ENCODE peak calls at places on chromosome 2, in nine cellular contexts. J, P, G, D, W, Z, C, I and R are unnamed samples.
A peak's percentile ranks its signal among the peaks of the same experiment; 100 is the strongest.

GRCh38 chr2:4963106-4963505 is 729.1 kb upstream of the SOX11 start:
- DNase-seq in J (no peak), P (no peak), G (no peak), D (no peak), W (no peak), Z (no peak), C (no peak), I (no peak), R (no peak)

GRCh38 chr2:43268066-43268971 is 41.9 kb upstream of the ZFP36L2 start:
- DNase-seq in J (no peak), P (no peak), G (no peak), D (no peak), W (no peak), Z (no peak), C (no peak), I (no peak), R (no peak)

GRCh38 chr2:100865819-100866462 is 46.0 kb downstream of the NPAS2 start:
- DNase-seq in J (peak; percentile 85), P (peak; percentile 84), G (no peak), D (no peak), W (no peak), Z (no peak), C (no peak), I (peak; percentile 74), R (peak; percentile 59)

GRCh38 chr2:1738646-1739302 is 5.5 kb downstream of the PXDN start:
- DNase-seq in J (no peak), P (no peak), G (no peak), D (no peak), W (no peak), Z (no peak), C (peak; percentile 32), I (no peak), R (no peak)

GRCh38 chr2:185787530-185788145 is 49.0 kb downstream of the FSIP2 start:
- DNase-seq in J (peak; percentile 28), P (no peak), G (no peak), D (no peak), W (no peak), Z (no peak), C (no peak), I (peak; percentile 4), R (peak; percentile 13)

GRCh38 chr2:25250331-25251031 is 82.1 kb upstream of the POMC start:
- DNase-seq in J (peak; percentile 54), P (peak; percentile 92), G (no peak), D (peak; percentile 48), W (no peak), Z (peak; percentile 69), C (no peak), I (peak; percentile 41), R (peak; percentile 56)

GRCh38 chr2:231213931-231214642 is 15.7 kb downstream of the ARMC9 start:
- DNase-seq in J (no peak), P (no peak), G (no peak), D (no peak), W (no peak), Z (no peak), C (peak; percentile 25), I (no peak), R (no peak)

GRCh38 chr2:67260348-67261277 is 136.5 kb upstream of the ETAA1 start:
- DNase-seq in J (peak; percentile 99), P (peak; percentile 100), G (peak; percentile 64), D (no peak), W (peak; percentile 7), Z (peak; percentile 100), C (no peak), I (peak; percentile 96), R (peak; percentile 98)

GRCh38 chr2:37820471-37820991 is 104.6 kb upstream of the RMDN2 start:
- DNase-seq in J (no peak), P (no peak), G (no peak), D (no peak), W (no peak), Z (no peak), C (no peak), I (no peak), R (no peak)

GRCh38 chr2:79100301-79100700 is 12.5 kb upstream of the REG1B start:
- DNase-seq in J (no peak), P (no peak), G (no peak), D (no peak), W (no peak), Z (no peak), C (no peak), I (no peak), R (no peak)

GRCh38 chr2:65142515-65142914 is 12.6 kb upstream of the RAB1A start:
- DNase-seq in J (no peak), P (no peak), G (peak; percentile 58), D (no peak), W (no peak), Z (no peak), C (no peak), I (peak; percentile 22), R (peak; percentile 17)

GRCh38 chr2:191846787-191847620 is at the start of gene CAVIN2:
- DNase-seq in J (peak; percentile 85), P (peak; percentile 90), G (peak; percentile 61), D (peak; percentile 7), W (no peak), Z (peak; percentile 82), C (peak; percentile 73), I (peak; percentile 93), R (peak; percentile 91)

GRCh38 chr2:109033171-109033570 is 44.2 kb upstream of the EDAR start:
- DNase-seq in J (no peak), P (no peak), G (no peak), D (no peak), W (no peak), Z (no peak), C (no peak), I (no peak), R (no peak)
- H3K4me3 ChIP-seq in J (no peak overlapping the region), P (no peak overlapping the region), G (no peak overlapping the region), D (no peak overlapping the region), W (no peak overlapping the region), Z (no peak overlapping the region), C (no peak overlapping the region), I (no peak overlapping the region), R (no peak overlapping the region)

GRCh38 chr2:9812945-9813311 is 30.3 kb upstream of the TAF1B start:
- DNase-seq in J (no peak), P (no peak), G (no peak), D (no peak), W (no peak), Z (no peak), C (no peak), I (no peak), R (no peak)

GRCh38 chr2:9815076-9815475 is 28.2 kb upstream of the TAF1B start:
- DNase-seq in J (no peak), P (no peak), G (no peak), D (no peak), W (no peak), Z (no peak), C (no peak), I (no peak), R (no peak)

GRCh38 chr2:9815844-9816279 is 27.4 kb upstream of the TAF1B start:
- DNase-seq in J (no peak), P (no peak), G (peak; percentile 41), D (no peak), W (no peak), Z (no peak), C (no peak), I (no peak), R (no peak)

GRCh38 chr2:9813312-9814128 is 29.8 kb upstream of the TAF1B start:
- DNase-seq in J (peak; percentile 68), P (peak; percentile 51), G (peak; percentile 86), D (peak; percentile 92), W (peak; percentile 88), Z (no peak), C (peak; percentile 84), I (peak; percentile 64), R (peak; percentile 64)

DNA sequence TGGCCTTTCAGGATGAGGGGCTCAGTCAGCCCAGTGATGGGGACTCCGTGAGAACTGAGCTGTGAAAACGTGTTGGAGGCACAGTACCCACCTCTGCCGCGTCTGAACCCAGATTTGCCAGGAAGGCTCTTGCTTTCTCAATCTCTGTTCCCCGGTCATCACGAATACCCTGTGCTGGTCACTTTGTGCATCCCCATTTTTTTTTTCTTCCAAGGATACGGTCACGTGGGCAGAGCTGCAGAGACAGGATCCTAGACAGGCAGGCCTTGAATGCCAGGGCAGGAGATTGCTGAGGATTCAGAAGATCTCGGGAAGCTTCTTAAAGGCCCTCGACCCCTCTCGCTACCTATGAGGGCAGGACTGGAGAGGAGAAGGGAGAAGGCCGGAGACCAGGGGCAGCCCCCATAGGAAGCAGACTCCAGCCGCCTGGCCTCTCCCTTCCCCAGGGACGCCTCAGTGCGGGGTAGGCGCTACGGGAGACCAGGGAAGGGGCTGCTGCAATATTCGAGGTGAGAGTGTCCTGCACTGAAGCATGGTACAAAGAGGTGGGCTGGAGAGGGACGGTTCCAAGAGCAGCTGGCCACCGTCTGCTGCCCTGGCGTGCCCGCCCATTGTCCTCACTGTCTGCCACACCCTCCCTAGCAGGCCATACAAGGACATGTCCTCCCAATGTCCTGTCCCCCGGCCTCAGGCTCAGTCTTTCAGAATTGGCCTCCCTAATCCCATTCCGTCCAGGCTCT is 29.0 kb upstream of the TAF1B start:
- DNase-seq in J (no peak), P (no peak), G (no peak), D (no peak), W (no peak), Z (no peak), C (no peak), I (no peak), R (no peak)
- TF ChIP-seq CTCF in J (no peak), P (no peak), G (no peak), D (no peak), W (no peak), Z (no peak), C (no peak), I (no peak), R (no peak)

DNA sequence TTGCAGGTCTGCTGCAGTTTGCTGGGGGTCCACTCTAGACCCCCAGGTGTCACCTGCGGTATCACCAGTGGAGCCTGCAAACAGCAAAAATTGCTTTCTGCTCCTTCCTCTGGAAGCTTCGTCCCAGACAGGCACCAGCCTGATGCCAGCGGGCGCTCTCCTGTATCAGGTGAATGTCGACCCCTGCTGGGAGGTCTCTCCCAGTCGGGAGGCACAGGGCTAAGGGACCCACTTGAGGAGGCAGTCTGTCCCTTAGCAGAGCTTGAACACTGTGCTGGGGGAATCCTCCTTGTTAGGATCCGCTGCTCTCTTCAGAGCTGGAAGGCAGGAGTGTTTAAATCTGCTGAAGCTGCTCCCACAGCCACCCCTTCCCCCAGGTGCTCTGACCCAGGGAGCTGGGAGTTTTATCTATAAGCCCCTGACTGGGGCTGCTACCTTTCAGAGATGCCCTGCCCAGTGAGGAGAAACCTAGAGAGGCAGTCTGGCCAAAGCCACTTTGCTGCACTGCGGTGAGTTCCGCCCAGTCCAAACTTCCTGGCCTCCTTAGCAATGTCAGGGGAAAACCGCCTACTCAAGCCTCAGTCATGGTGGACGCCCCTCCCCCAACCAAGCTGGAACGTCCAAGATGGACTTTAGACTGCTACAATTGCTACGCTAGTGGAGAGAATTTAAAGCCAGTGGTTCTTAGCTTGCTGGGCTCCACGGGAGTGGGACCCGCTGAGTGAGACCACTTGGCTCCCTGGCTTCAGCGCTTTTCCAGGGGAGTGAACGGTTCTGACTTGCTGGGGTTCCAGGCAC is 652.5 kb downstream of the KCNJ3 start:
- DNase-seq in J (no peak), P (no peak), G (no peak), D (no peak), W (no peak), Z (no peak), C (no peak), I (no peak), R (no peak)
- H3K4me3 ChIP-seq in J (no peak overlapping the region), P (no peak overlapping the region), G (no peak overlapping the region), D (no peak overlapping the region), W (no peak overlapping the region), Z (no peak overlapping the region), C (no peak overlapping the region), I (no peak overlapping the region), R (no peak overlapping the region)

DNA sequence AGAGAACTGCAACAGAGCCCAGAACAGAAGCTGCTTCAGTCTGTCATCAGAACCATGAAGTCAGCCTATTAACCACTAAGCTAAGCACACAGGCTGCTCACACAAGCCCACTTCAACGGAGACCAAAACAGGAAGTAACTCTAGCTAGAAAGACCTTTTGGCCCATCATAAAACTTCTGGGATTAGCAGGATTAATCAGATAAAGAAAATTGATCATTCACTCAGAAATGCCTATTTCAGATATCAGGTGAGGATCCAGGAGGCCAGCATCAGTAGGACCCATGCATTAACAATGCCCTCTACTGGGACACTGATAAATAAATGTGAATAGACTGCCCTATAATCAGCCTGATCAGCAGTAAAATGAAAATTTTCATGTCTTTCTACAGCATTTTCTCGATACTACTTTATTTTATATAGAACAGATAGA is 101.4 kb downstream of the WDPCP start:
- DNase-seq in J (no peak), P (no peak), G (no peak), D (peak; percentile 4), W (no peak), Z (no peak), C (no peak), I (peak; percentile 10), R (no peak)
- TF ChIP-seq CTCF in J (no peak), P (no peak), G (no peak), D (peak; percentile 34), W (no peak), Z (no peak), C (no peak), I (peak; percentile 34), R (no peak)